ENCODE peak calls at places on chromosomes 1 and 21, in nine cellular contexts. One of them, this sample, is unnamed.

GRCh38 chr1:171742577-171742922 is 685 bp upstream of the VAMP4 start:
- DNase-seq in heart right ventricle: peak; percentile 51
- DNase-seq in mucosa of descending colon: peak; percentile 61
- DNase-seq in suprapubic skin: peak; percentile 81
- DNase-seq in fibroblast of lung: peak; percentile 61
- DNase-seq in tibial artery: peak; percentile 82
- DNase-seq in cardiac muscle cell: peak; percentile 44
- DNase-seq in HL-60: peak; percentile 22
- DNase-seq in dorsolateral prefrontal cortex: peak; percentile 32
- DNase-seq in this sample: no peak

GRCh38 chr21:21163904-21164303 is 165.7 kb downstream of the NCAM2 start:
- DNase-seq in cardiac muscle cell: peak; percentile 85
- DNase-seq in fibroblast of lung: peak; percentile 82
- DNase-seq in heart right ventricle: peak; percentile 31
- DNase-seq in dorsolateral prefrontal cortex: peak; percentile 29
- DNase-seq in tibial artery: no peak
- DNase-seq in mucosa of descending colon: peak; percentile 78
- DNase-seq in HL-60: peak; percentile 40
- DNase-seq in suprapubic skin: no peak
- DNase-seq in this sample: peak; percentile 31

GRCh38 chr1:17207966-17208418 is 3.1 kb downstream of the PADI1 start:
- DNase-seq in HL-60: peak; percentile 22
- DNase-seq in fibroblast of lung: peak; percentile 35
- DNase-seq in mucosa of descending colon: no peak
- DNase-seq in tibial artery: no peak
- DNase-seq in dorsolateral prefrontal cortex: no peak
- DNase-seq in suprapubic skin: no peak
- DNase-seq in cardiac muscle cell: peak; percentile 64
- DNase-seq in heart right ventricle: no peak
- DNase-seq in this sample: peak; percentile 26

GRCh38 chr1:161439280-161440232 is 65.7 kb upstream of the FCGR2A start:
- DNase-seq in tibial artery: no peak
- DNase-seq in HL-60: peak; percentile 28
- DNase-seq in dorsolateral prefrontal cortex: no peak
- DNase-seq in fibroblast of lung: peak; percentile 1
- DNase-seq in suprapubic skin: no peak
- DNase-seq in heart right ventricle: no peak
- DNase-seq in mucosa of descending colon: peak; percentile 21
- DNase-seq in cardiac muscle cell: peak; percentile 22
- DNase-seq in this sample: no peak

GRCh38 chr1:55007626-55008025 is 8.9 kb downstream of the BSND start:
- DNase-seq in heart right ventricle: no peak
- DNase-seq in mucosa of descending colon: no peak
- DNase-seq in fibroblast of lung: no peak
- DNase-seq in cardiac muscle cell: peak; percentile 36
- DNase-seq in HL-60: no peak
- DNase-seq in tibial artery: no peak
- DNase-seq in suprapubic skin: no peak
- DNase-seq in dorsolateral prefrontal cortex: no peak
- DNase-seq in this sample: no peak

GRCh38 chr1:2400576-2400909 is 8.9 kb downstream of the RER1 start:
- DNase-seq in cardiac muscle cell: no peak
- DNase-seq in dorsolateral prefrontal cortex: no peak
- DNase-seq in heart right ventricle: no peak
- DNase-seq in HL-60: no peak
- DNase-seq in suprapubic skin: no peak
- DNase-seq in fibroblast of lung: no peak
- DNase-seq in tibial artery: no peak
- DNase-seq in mucosa of descending colon: no peak
- DNase-seq in this sample: no peak

GRCh38 chr1:50595874-50596273 is 172.6 kb upstream of the DMRTA2 start:
- DNase-seq in mucosa of descending colon: no peak
- DNase-seq in HL-60: no peak
- DNase-seq in suprapubic skin: no peak
- DNase-seq in cardiac muscle cell: no peak
- DNase-seq in dorsolateral prefrontal cortex: no peak
- DNase-seq in fibroblast of lung: no peak
- DNase-seq in heart right ventricle: no peak
- DNase-seq in tibial artery: no peak
- DNase-seq in this sample: no peak

GRCh38 chr21:26443867-26444266 is 129.2 kb downstream of the CYYR1 start:
- DNase-seq in heart right ventricle: no peak
- DNase-seq in fibroblast of lung: no peak
- DNase-seq in dorsolateral prefrontal cortex: no peak
- DNase-seq in suprapubic skin: no peak
- DNase-seq in tibial artery: no peak
- DNase-seq in cardiac muscle cell: no peak
- DNase-seq in HL-60: no peak
- DNase-seq in mucosa of descending colon: no peak
- DNase-seq in this sample: no peak

GRCh38 chr1:219173434-219173757 is 282 bp upstream of the LYPLAL1 start:
- DNase-seq in cardiac muscle cell: no peak
- DNase-seq in mucosa of descending colon: no peak
- DNase-seq in suprapubic skin: no peak
- DNase-seq in dorsolateral prefrontal cortex: no peak
- DNase-seq in heart right ventricle: no peak
- DNase-seq in tibial artery: no peak
- DNase-seq in HL-60: no peak
- DNase-seq in fibroblast of lung: no peak
- DNase-seq in this sample: no peak

GRCh38 chr1:219174672-219175564 is 1.2 kb downstream of the LYPLAL1 start:
- DNase-seq in tibial artery: peak; percentile 60
- DNase-seq in cardiac muscle cell: peak; percentile 91
- DNase-seq in heart right ventricle: peak; percentile 16
- DNase-seq in suprapubic skin: no peak
- DNase-seq in HL-60: no peak
- DNase-seq in fibroblast of lung: peak; percentile 89
- DNase-seq in mucosa of descending colon: peak; percentile 20
- DNase-seq in dorsolateral prefrontal cortex: no peak
- DNase-seq in this sample: peak; percentile 54

GRCh38 chr1:219171192-219171935 is 2.3 kb upstream of the LYPLAL1 start:
- DNase-seq in HL-60: peak; percentile 25
- DNase-seq in mucosa of descending colon: no peak
- DNase-seq in dorsolateral prefrontal cortex: no peak
- DNase-seq in suprapubic skin: no peak
- DNase-seq in fibroblast of lung: peak; percentile 44
- DNase-seq in tibial artery: no peak
- DNase-seq in cardiac muscle cell: peak; percentile 64
- DNase-seq in heart right ventricle: no peak
- DNase-seq in this sample: no peak

GRCh38 chr1:219173758-219174671 is at the start of gene LYPLAL1:
- DNase-seq in dorsolateral prefrontal cortex: peak; percentile 75
- DNase-seq in fibroblast of lung: peak; percentile 90
- DNase-seq in cardiac muscle cell: peak; percentile 94
- DNase-seq in heart right ventricle: peak; percentile 89
- DNase-seq in suprapubic skin: peak; percentile 89
- DNase-seq in HL-60: peak; percentile 84
- DNase-seq in mucosa of descending colon: peak; percentile 90
- DNase-seq in tibial artery: peak; percentile 94
- DNase-seq in this sample: peak; percentile 70

DNA sequence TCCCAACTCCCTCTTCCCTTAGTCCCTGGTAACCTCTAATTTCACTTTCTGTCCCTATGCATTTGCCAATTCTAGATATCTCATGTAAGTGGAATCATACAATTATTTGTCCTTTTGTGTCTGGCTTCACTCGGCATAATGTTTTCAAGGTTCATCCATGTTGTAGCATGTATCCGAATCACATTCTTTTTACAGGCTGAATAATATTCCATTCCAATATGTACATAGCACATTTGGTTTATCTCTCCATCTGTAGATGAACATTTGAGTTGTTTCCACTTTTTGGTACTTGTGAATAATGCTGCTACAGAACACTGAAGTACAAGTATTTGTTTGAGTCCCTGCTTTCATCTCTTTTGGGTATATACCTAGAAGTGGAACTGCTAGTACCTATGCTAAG is 857 bp upstream of the LYPLAL1 start:
- DNase-seq in suprapubic skin: no peak
- DNase-seq in heart right ventricle: no peak
- DNase-seq in dorsolateral prefrontal cortex: no peak
- DNase-seq in cardiac muscle cell: no peak
- DNase-seq in mucosa of descending colon: no peak
- DNase-seq in tibial artery: no peak
- DNase-seq in HL-60: no peak
- DNase-seq in fibroblast of lung: no peak
- DNase-seq in this sample: no peak
- H3K4me3 ChIP-seq in suprapubic skin: no peak overlapping the region
- H3K4me3 ChIP-seq in heart right ventricle: peak overlapping the region; percentile 90
- H3K4me3 ChIP-seq in dorsolateral prefrontal cortex: peak overlapping the region; percentile 88
- H3K4me3 ChIP-seq in cardiac muscle cell: no peak overlapping the region
- H3K4me3 ChIP-seq in mucosa of descending colon: no peak overlapping the region
- H3K4me3 ChIP-seq in tibial artery: no peak overlapping the region
- H3K4me3 ChIP-seq in HL-60: no peak overlapping the region
- H3K4me3 ChIP-seq in fibroblast of lung: no peak overlapping the region
- H3K4me3 ChIP-seq in this sample: no peak overlapping the region

DNA sequence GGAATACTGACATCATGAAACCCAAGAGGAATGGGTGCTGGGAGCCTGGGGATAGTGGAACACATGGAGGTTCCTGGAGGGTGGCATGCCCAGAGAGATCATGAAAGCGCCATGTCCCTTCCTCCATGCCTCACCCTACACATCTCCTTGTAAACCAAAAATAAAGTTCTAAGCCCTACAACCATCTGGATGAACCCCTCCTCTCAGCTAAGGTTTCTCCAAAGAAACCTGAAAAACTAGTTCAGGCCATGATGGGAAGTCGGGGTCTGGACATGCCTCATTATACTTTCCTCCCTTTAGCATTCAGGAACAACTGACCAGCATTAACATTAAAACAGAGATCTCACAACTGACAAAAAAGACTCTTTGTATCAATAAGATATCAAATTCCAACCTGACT is 68.5 kb downstream of the ACBD6 start:
- DNase-seq in suprapubic skin: no peak
- DNase-seq in cardiac muscle cell: no peak
- DNase-seq in dorsolateral prefrontal cortex: no peak
- DNase-seq in HL-60: no peak
- DNase-seq in mucosa of descending colon: no peak
- DNase-seq in tibial artery: no peak
- DNase-seq in heart right ventricle: no peak
- DNase-seq in fibroblast of lung: no peak
- DNase-seq in this sample: no peak
- H3K4me3 ChIP-seq in suprapubic skin: no peak overlapping the region
- H3K4me3 ChIP-seq in cardiac muscle cell: no peak overlapping the region
- H3K4me3 ChIP-seq in dorsolateral prefrontal cortex: no peak overlapping the region
- H3K4me3 ChIP-seq in HL-60: no peak overlapping the region
- H3K4me3 ChIP-seq in mucosa of descending colon: no peak overlapping the region
- H3K4me3 ChIP-seq in tibial artery: no peak overlapping the region
- H3K4me3 ChIP-seq in heart right ventricle: no peak overlapping the region
- H3K4me3 ChIP-seq in fibroblast of lung: no peak overlapping the region
- H3K4me3 ChIP-seq in this sample: no peak overlapping the region

GRCh38 chr1:173410133-173410793 is 66.9 kb upstream of the PRDX6 start:
- DNase-seq in suprapubic skin: no peak
- DNase-seq in cardiac muscle cell: peak; percentile 33
- DNase-seq in fibroblast of lung: peak; percentile 61
- DNase-seq in mucosa of descending colon: no peak
- DNase-seq in dorsolateral prefrontal cortex: no peak
- DNase-seq in heart right ventricle: no peak
- DNase-seq in HL-60: no peak
- DNase-seq in tibial artery: no peak
- DNase-seq in this sample: no peak

GRCh38 chr1:173411835-173412742 is 65.0 kb upstream of the PRDX6 start:
- DNase-seq in fibroblast of lung: peak; percentile 85
- DNase-seq in mucosa of descending colon: no peak
- DNase-seq in cardiac muscle cell: peak; percentile 81
- DNase-seq in tibial artery: no peak
- DNase-seq in suprapubic skin: no peak
- DNase-seq in dorsolateral prefrontal cortex: no peak
- DNase-seq in HL-60: no peak
- DNase-seq in heart right ventricle: no peak
- DNase-seq in this sample: peak; percentile 63

GRCh38 chr1:173409613-173410012 is 67.5 kb upstream of the PRDX6 start:
- DNase-seq in dorsolateral prefrontal cortex: no peak
- DNase-seq in heart right ventricle: peak; percentile 37
- DNase-seq in cardiac muscle cell: peak; percentile 97
- DNase-seq in suprapubic skin: no peak
- DNase-seq in mucosa of descending colon: no peak
- DNase-seq in fibroblast of lung: peak; percentile 84
- DNase-seq in tibial artery: no peak
- DNase-seq in HL-60: peak; percentile 88
- DNase-seq in this sample: peak; percentile 47

GRCh38 chr1:173408886-173409285 is 68.2 kb upstream of the PRDX6 start:
- DNase-seq in cardiac muscle cell: no peak
- DNase-seq in suprapubic skin: no peak
- DNase-seq in fibroblast of lung: no peak
- DNase-seq in dorsolateral prefrontal cortex: no peak
- DNase-seq in HL-60: no peak
- DNase-seq in heart right ventricle: no peak
- DNase-seq in mucosa of descending colon: no peak
- DNase-seq in tibial artery: no peak
- DNase-seq in this sample: no peak

DNA sequence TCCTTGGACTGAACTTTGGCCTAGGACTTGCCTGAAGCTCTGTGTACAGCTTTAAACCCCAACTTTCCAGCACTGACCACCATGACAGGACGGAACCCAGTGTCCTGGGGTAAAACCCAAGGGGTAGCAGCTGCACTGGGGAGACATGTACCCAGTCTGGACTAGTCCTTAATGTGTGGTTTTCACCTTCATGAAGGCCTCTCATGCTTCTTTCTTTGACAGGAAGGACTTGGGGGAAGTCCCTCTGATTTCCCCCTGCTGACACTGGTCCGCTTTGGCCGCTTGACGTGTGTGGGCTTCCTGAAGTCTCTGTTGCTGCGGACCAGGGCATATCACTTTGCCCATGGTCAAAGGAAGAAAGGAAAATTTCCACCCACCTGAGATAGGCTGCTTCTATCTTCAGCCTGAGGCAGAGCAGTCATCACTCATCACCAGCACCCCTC is 66.3 kb upstream of the PRDX6 start:
- DNase-seq in mucosa of descending colon: no peak
- DNase-seq in heart right ventricle: no peak
- DNase-seq in suprapubic skin: no peak
- DNase-seq in cardiac muscle cell: no peak
- DNase-seq in HL-60: no peak
- DNase-seq in tibial artery: no peak
- DNase-seq in fibroblast of lung: no peak
- DNase-seq in dorsolateral prefrontal cortex: no peak
- DNase-seq in this sample: no peak
- H3K4me3 ChIP-seq in mucosa of descending colon: no peak overlapping the region
- H3K4me3 ChIP-seq in heart right ventricle: no peak overlapping the region
- H3K4me3 ChIP-seq in suprapubic skin: no peak overlapping the region
- H3K4me3 ChIP-seq in cardiac muscle cell: no peak overlapping the region
- H3K4me3 ChIP-seq in HL-60: no peak overlapping the region
- H3K4me3 ChIP-seq in tibial artery: no peak overlapping the region
- H3K4me3 ChIP-seq in fibroblast of lung: no peak overlapping the region
- H3K4me3 ChIP-seq in dorsolateral prefrontal cortex: no peak overlapping the region
- H3K4me3 ChIP-seq in this sample: no peak overlapping the region

DNA sequence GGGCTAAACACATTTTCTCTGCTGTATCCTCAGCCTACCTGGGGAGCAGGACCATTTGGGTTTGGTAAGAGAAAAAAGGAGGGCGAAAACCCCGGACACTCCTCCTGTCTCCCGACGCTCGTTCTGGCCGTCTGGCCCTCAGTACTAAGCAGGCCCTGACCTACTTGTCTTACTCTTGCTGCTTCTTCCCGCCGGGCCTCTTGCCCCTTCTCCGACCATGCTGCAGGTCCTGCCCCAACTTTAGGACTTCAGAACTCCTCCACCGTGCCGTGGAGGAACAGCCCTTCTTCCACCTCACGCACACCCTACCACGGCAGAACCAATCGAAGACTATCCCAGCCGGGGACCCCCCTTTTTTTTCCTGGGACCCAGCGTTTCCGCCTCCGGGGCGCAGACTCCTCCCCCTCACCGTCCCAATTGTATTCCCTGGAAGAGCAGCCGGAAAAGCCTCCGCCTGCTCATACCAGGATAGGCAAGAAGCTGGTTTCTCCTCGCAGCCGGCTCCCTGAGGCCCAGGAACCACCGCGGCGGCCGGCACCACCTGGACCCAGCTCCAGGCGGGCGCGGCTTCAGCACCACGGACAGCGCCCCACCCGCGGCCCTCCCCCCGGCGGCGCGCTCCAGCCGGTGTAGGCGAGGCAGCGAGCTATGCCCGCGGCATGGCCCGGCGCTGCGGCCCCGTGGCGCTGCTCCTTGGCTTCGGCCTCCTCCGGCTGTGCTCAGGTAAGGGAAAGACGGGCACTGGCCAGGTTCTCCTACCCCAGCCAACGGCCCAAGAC is at the start of gene CHRNB2:
- DNase-seq in fibroblast of lung: peak; percentile 33
- DNase-seq in tibial artery: peak; percentile 72
- DNase-seq in HL-60: peak; percentile 24
- DNase-seq in cardiac muscle cell: peak; percentile 68
- DNase-seq in mucosa of descending colon: peak; percentile 74
- DNase-seq in suprapubic skin: no peak
- DNase-seq in dorsolateral prefrontal cortex: peak; percentile 43
- DNase-seq in heart right ventricle: peak; percentile 56
- DNase-seq in this sample: no peak
- H3K4me3 ChIP-seq in fibroblast of lung: no peak within 1 kb of the TSS
- H3K4me3 ChIP-seq in tibial artery: no peak within 1 kb of the TSS
- H3K4me3 ChIP-seq in HL-60: no peak within 1 kb of the TSS
- H3K4me3 ChIP-seq in cardiac muscle cell: no peak within 1 kb of the TSS
- H3K4me3 ChIP-seq in mucosa of descending colon: no peak within 1 kb of the TSS
- H3K4me3 ChIP-seq in suprapubic skin: peak within 1 kb of the TSS; percentile 41
- H3K4me3 ChIP-seq in dorsolateral prefrontal cortex: peak within 1 kb of the TSS; percentile 65
- H3K4me3 ChIP-seq in heart right ventricle: peak within 1 kb of the TSS; percentile 14
- H3K4me3 ChIP-seq in this sample: peak within 1 kb of the TSS; percentile 31